ENCODE peak calls at places on chromosomes 4 and X, in four cellular contexts. One of them, this sample, is unnamed.

GRCh38 chr4:87657525-87657924 is 7.4 kb downstream of the DMP1 start:
- DNase-seq in K562: no peak
- DNase-seq in HepG2: no peak
- DNase-seq in H1: no peak
- DNase-seq in this sample: peak

GRCh38 chrX:41491267-41492004 is 44.3 kb downstream of the NYX start:
- DNase-seq in H1: no peak
- DNase-seq in K562: no peak
- DNase-seq in HepG2: no peak
- DNase-seq in this sample: peak

GRCh38 chr4:114907514-114908099 is 205.8 kb downstream of the NDST4 start:
- DNase-seq in H1: no peak
- DNase-seq in K562: no peak
- DNase-seq in HepG2: no peak
- DNase-seq in this sample: no peak

GRCh38 chr4:158728256-158728655 is 5.1 kb upstream of the PPID start:
- DNase-seq in K562: no peak
- DNase-seq in HepG2: no peak
- DNase-seq in H1: no peak
- DNase-seq in this sample: no peak

GRCh38 chr4:166458756-166459155 is 585.7 kb downstream of the TLL1 start:
- DNase-seq in HepG2: no peak
- DNase-seq in H1: no peak
- DNase-seq in K562: no peak
- DNase-seq in this sample: no peak

GRCh38 chr4:30208731-30209435 is 511.3 kb upstream of the PCDH7 start:
- DNase-seq in H1: no peak
- DNase-seq in K562: no peak
- DNase-seq in HepG2: no peak
- DNase-seq in this sample: no peak

GRCh38 chrX:148310402-148311200 is 189.8 kb upstream of the AFF2 start:
- DNase-seq in H1: no peak
- DNase-seq in HepG2: no peak
- DNase-seq in K562: no peak
- DNase-seq in this sample: no peak

GRCh38 chr4:24794916-24795665 is at the start of gene SOD3:
- DNase-seq in H1: peak
- DNase-seq in HepG2: peak
- DNase-seq in K562: peak
- DNase-seq in this sample: no peak

GRCh38 chr4:142406051-142406549 is 440.0 kb downstream of the INPP4B start:
- DNase-seq in HepG2: no peak
- DNase-seq in K562: no peak
- DNase-seq in H1: no peak
- DNase-seq in this sample: no peak

GRCh38 chrX:13180807-13181206 is 136.4 kb upstream of the FAM9C start:
- DNase-seq in H1: no peak
- DNase-seq in K562: no peak
- DNase-seq in HepG2: no peak
- DNase-seq in this sample: no peak

GRCh38 chr4:185534850-185535761 is at the start of gene PDLIM3:
- DNase-seq in K562: peak
- DNase-seq in HepG2: peak
- DNase-seq in H1: no peak
- DNase-seq in this sample: no peak

GRCh38 chr4:7003879-7004240 is 39.3 kb upstream of the TADA2B start:
- DNase-seq in K562: no peak
- DNase-seq in H1: no peak
- DNase-seq in HepG2: no peak
- DNase-seq in this sample: no peak

GRCh38 chr4:121791481-121791880 is 9.6 kb upstream of the EXOSC9 start:
- DNase-seq in HepG2: no peak
- DNase-seq in H1: no peak
- DNase-seq in K562: no peak
- DNase-seq in this sample: no peak

GRCh38 chrX:132488092-132488749 is 617 bp downstream of the MBNL3 start:
- DNase-seq in H1: no peak
- DNase-seq in HepG2: no peak
- DNase-seq in K562: no peak
- DNase-seq in this sample: no peak

GRCh38 chrX:11422529-11422857 is 129.3 kb downstream of the AMELX start:
- DNase-seq in HepG2: no peak
- DNase-seq in H1: no peak
- DNase-seq in K562: no peak
- DNase-seq in this sample: no peak

GRCh38 chr4:58502839-58503238 is 1392.7 kb upstream of the IGFBP7 start:
- DNase-seq in HepG2: no peak
- DNase-seq in K562: no peak
- DNase-seq in H1: no peak
- DNase-seq in this sample: no peak

GRCh38 chr4:84258905-84259830 is 239.9 kb downstream of the NKX6-1 start:
- DNase-seq in H1: no peak
- DNase-seq in HepG2: peak
- DNase-seq in K562: peak
- DNase-seq in this sample: peak

GRCh38 chrX:85922821-85923220 is 124.5 kb downstream of the CHM start:
- DNase-seq in H1: no peak
- DNase-seq in K562: no peak
- DNase-seq in HepG2: no peak
- DNase-seq in this sample: no peak

GRCh38 chrX:20382518-20383291 is 116.0 kb upstream of the RPS6KA3 start:
- DNase-seq in H1: no peak
- DNase-seq in HepG2: peak
- DNase-seq in K562: no peak
- DNase-seq in this sample: peak

GRCh38 chr4:112289407-112290253 is 3.9 kb upstream of the TIFA start:
- DNase-seq in H1: no peak
- DNase-seq in HepG2: no peak
- DNase-seq in K562: no peak
- DNase-seq in this sample: no peak

GRCh38 chrX:69032601-69033000 is 132.7 kb downstream of the PJA1 start:
- DNase-seq in H1: no peak
- DNase-seq in K562: no peak
- DNase-seq in HepG2: no peak
- DNase-seq in this sample: no peak

GRCh38 chr4:94533405-94534223 is 81.9 kb downstream of the PDLIM5 start:
- DNase-seq in K562: peak
- DNase-seq in HepG2: no peak
- DNase-seq in H1: no peak
- DNase-seq in this sample: no peak

GRCh38 chrX:120299928-120300327 is 11.3 kb downstream of the TMEM255A start:
- DNase-seq in H1: no peak
- DNase-seq in K562: no peak
- DNase-seq in HepG2: peak
- DNase-seq in this sample: no peak

GRCh38 chr4:83905952-83906351 is 370.0 kb downstream of the GPAT3 start:
- DNase-seq in K562: no peak
- DNase-seq in H1: no peak
- DNase-seq in HepG2: peak
- DNase-seq in this sample: peak

GRCh38 chr4:56907009-56907408 is 691 bp upstream of the REST start:
- DNase-seq in H1: no peak
- DNase-seq in HepG2: no peak
- DNase-seq in K562: no peak
- DNase-seq in this sample: no peak

GRCh38 chr4:188270273-188271069 is 131.2 kb downstream of the TRIML1 start:
- DNase-seq in H1: no peak
- DNase-seq in HepG2: no peak
- DNase-seq in K562: no peak
- DNase-seq in this sample: no peak

GRCh38 chrX:64894454-64895038 is 81.7 kb downstream of the ZC4H2 start:
- DNase-seq in HepG2: peak
- DNase-seq in K562: peak
- DNase-seq in H1: peak
- DNase-seq in this sample: peak

GRCh38 chr4:7166981-7167700 is 25.2 kb upstream of the SORCS2 start:
- DNase-seq in K562: no peak
- DNase-seq in H1: no peak
- DNase-seq in HepG2: no peak
- DNase-seq in this sample: no peak

GRCh38 chrX:34563061-34563460 is 94.0 kb downstream of the TMEM47 start:
- DNase-seq in H1: no peak
- DNase-seq in K562: no peak
- DNase-seq in HepG2: no peak
- DNase-seq in this sample: no peak

GRCh38 chrX:135395064-135395463 is 26.7 kb upstream of the SMIM10L2A start:
- DNase-seq in K562: no peak
- DNase-seq in H1: no peak
- DNase-seq in HepG2: no peak
- DNase-seq in this sample: no peak

GRCh38 chr4:105272002-105272401 is 125.3 kb downstream of the TET2 start:
- DNase-seq in H1: no peak
- DNase-seq in K562: no peak
- DNase-seq in HepG2: no peak
- DNase-seq in this sample: no peak

GRCh38 chr4:105273230-105273629 is 126.6 kb downstream of the TET2 start:
- DNase-seq in H1: no peak
- DNase-seq in HepG2: no peak
- DNase-seq in K562: no peak
- DNase-seq in this sample: no peak

GRCh38 chr4:105265689-105266088 is 119.0 kb downstream of the TET2 start:
- DNase-seq in K562: no peak
- DNase-seq in HepG2: no peak
- DNase-seq in H1: no peak
- DNase-seq in this sample: no peak

GRCh38 chr4:105267280-105267679 is 120.6 kb downstream of the TET2 start:
- DNase-seq in K562: no peak
- DNase-seq in HepG2: no peak
- DNase-seq in H1: no peak
- DNase-seq in this sample: no peak
- TF ChIP-seq PHF8 in K562: no peak
- TF ChIP-seq PHF8 in HepG2: no peak
- TF ChIP-seq PHF8 in H1: no peak
- TF ChIP-seq PHF8 in this sample: no peak

DNA sequence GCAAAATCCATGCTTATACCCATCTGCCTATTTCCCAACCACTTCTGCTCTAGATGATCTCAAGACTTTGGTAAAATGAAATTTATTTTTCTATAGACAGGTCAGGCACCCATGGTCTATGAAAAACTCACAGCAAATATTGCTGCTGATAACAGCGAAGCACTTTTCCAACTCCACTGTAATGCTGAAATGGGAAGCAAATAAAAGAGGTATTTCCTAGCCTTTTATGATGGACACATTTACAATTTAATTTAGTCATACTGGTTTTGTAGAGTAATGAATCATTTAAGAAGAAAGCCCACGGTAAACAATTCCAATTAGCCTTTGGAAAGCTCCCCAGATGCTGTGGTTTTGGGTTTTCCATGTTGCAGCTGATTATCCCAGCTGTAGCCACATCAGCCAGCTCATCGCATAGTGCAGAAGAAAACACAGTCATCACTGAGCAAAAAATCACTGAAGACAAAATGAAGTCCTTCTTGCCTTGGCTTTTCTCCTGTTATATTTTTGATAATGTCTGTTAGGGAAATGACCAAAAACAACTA is 193.2 kb upstream of the C1QTNF7 start:
- DNase-seq in K562: no peak
- DNase-seq in HepG2: no peak
- DNase-seq in H1: no peak
- DNase-seq in this sample: no peak
- H3K4me2 ChIP-seq in K562: no peak
- H3K4me2 ChIP-seq in HepG2: no peak
- H3K4me2 ChIP-seq in H1: no peak
- H3K4me2 ChIP-seq in this sample: no peak

DNA sequence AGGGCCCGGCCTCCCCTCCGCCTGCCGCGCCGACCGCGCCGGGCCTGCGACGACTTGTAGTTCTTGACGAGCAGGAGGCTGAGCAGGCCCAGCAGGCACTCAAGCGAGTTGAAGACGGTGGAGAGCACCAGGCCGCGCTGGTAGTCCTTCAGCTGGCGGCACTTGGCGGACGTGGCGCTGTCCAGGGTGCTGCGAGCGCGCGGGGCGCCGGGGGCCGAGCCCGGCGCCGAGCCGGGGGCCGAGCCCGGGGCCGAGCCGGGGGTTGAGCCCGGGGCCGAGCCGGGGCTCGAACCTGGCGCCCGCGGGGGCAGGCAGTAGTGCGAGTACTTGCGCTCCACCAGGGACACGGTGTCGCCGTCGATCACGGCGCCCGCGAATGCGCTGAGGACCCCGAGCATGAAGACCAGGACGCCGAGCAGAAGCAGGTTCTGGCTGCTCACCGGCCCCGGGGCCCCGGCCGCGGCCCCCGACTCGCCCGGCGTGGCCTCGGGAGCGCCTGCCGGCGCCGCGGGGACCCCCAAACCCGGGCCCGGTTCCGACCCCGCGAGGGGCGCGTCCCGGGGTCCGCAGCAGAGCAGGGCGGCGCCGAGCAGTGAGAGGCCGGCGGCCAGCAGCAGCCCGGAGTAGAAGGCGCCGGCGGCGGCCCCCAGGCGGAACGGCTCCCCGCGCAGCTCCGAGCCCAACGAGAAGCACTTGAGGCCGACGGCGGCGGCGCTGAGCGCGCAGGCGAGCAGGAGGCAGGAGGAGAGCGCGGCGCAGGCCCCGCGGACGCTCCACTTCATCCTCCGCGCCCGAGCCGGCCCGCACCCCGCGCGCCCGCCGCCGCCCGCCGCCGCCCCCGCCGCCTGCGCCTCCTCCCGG is 584 bp downstream of the TMEM271 start:
- DNase-seq in K562: no peak
- DNase-seq in H1: peak
- DNase-seq in HepG2: no peak
- DNase-seq in this sample: no peak
- TF ChIP-seq PHF8 in K562: no peak
- TF ChIP-seq PHF8 in H1: no peak
- TF ChIP-seq PHF8 in HepG2: no peak
- TF ChIP-seq PHF8 in this sample: no peak

GRCh38 chr4:140271553-140271952 is 101.9 kb upstream of the SCOC start:
- DNase-seq in H1: no peak
- DNase-seq in HepG2: no peak
- DNase-seq in K562: no peak
- DNase-seq in this sample: no peak
- H3K4me2 ChIP-seq in H1: no peak
- H3K4me2 ChIP-seq in HepG2: no peak
- H3K4me2 ChIP-seq in K562: no peak
- H3K4me2 ChIP-seq in this sample: no peak